ENCODE peak calls at places on chromosomes 12 and 14, in five cellular contexts. Y, H, O, G and W are unnamed samples.

GRCh38 chr12:9064201-9064814 is 51.4 kb downstream of the A2M start:
- DNase-seq in O (peak), Y (peak), H (peak), G (peak), W (peak)

GRCh38 chr12:121461048-121461447 is 61.1 kb downstream of the RNF34 start:
- DNase-seq in Y (no peak), O (no peak), G (no peak), H (no peak), W (no peak)

GRCh38 chr12:106045251-106045674 is 93.5 kb downstream of the NUAK1 start:
- DNase-seq in G (no peak), Y (no peak), H (no peak), O (no peak), W (no peak)

GRCh38 chr14:93970967-93971634 is 5.3 kb downstream of the ASB2 start:
- DNase-seq in Y (peak), H (peak), O (no peak), G (no peak), W (peak)

GRCh38 chr14:33934043-33934750 is 16.7 kb downstream of the EGLN3 start:
- DNase-seq in O (no peak), G (no peak), Y (no peak), H (no peak), W (no peak)

GRCh38 chr14:34181308-34181707 is 230.4 kb upstream of the EGLN3 start:
- DNase-seq in Y (no peak), G (no peak), H (no peak), O (no peak), W (no peak)

GRCh38 chr12:14607561-14607960 is 39.9 kb upstream of the PLBD1 start:
- DNase-seq in Y (no peak), H (no peak), O (no peak), G (no peak), W (no peak)

GRCh38 chr12:98058838-98059237 is 456.6 kb upstream of the TMPO start:
- DNase-seq in O (no peak), G (no peak), Y (no peak), H (no peak), W (no peak)

GRCh38 chr12:70933133-70933532 is 12.6 kb upstream of the PTPRR start:
- DNase-seq in Y (no peak), G (no peak), H (no peak), O (no peak), W (no peak)

GRCh38 chr12:115598827-115599226 is 678.7 kb downstream of the MED13L start:
- DNase-seq in Y (no peak), G (no peak), O (no peak), H (no peak), W (no peak)

GRCh38 chr12:76106631-76107030 is 22.1 kb upstream of the NAP1L1 start:
- DNase-seq in Y (no peak), O (no peak), G (no peak), H (no peak), W (no peak)

GRCh38 chr14:89533136-89533535 is 116.1 kb upstream of the FOXN3 start:
- DNase-seq in H (no peak), O (no peak), G (no peak), Y (no peak), W (no peak)

GRCh38 chr14:69703047-69704046 is 63.6 kb upstream of the SRSF5 start:
- DNase-seq in H (no peak), O (no peak), G (no peak), Y (no peak), W (no peak)

GRCh38 chr14:91934554-91935285 is 12.8 kb downstream of the FBLN5 start:
- DNase-seq in G (no peak), Y (no peak), O (no peak), H (no peak), W (no peak)

GRCh38 chr12:52130695-52131094 is 51.2 kb downstream of the SMIM41 start:
- DNase-seq in G (no peak), H (no peak), Y (no peak), O (no peak), W (peak)

GRCh38 chr12:15599266-15600037 is 189.7 kb downstream of the EPS8 start:
- DNase-seq in H (peak), G (no peak), Y (no peak), O (peak), W (no peak)

GRCh38 chr12:90203556-90203955 is 494.9 kb upstream of the ATP2B1 start:
- DNase-seq in G (no peak), O (no peak), Y (no peak), H (no peak), W (no peak)

GRCh38 chr14:89144642-89145041 is 272.4 kb downstream of the FOXN3 start:
- DNase-seq in O (no peak), G (no peak), H (no peak), Y (no peak), W (no peak)

GRCh38 chr14:100660498-100661339 is 66.0 kb upstream of the DLK1 start:
- DNase-seq in Y (no peak), O (peak), G (no peak), H (peak), W (no peak)

GRCh38 chr12:44500423-44500822 is 375.7 kb downstream of the NELL2 start:
- DNase-seq in H (no peak), Y (no peak), G (no peak), O (no peak), W (no peak)

DNA sequence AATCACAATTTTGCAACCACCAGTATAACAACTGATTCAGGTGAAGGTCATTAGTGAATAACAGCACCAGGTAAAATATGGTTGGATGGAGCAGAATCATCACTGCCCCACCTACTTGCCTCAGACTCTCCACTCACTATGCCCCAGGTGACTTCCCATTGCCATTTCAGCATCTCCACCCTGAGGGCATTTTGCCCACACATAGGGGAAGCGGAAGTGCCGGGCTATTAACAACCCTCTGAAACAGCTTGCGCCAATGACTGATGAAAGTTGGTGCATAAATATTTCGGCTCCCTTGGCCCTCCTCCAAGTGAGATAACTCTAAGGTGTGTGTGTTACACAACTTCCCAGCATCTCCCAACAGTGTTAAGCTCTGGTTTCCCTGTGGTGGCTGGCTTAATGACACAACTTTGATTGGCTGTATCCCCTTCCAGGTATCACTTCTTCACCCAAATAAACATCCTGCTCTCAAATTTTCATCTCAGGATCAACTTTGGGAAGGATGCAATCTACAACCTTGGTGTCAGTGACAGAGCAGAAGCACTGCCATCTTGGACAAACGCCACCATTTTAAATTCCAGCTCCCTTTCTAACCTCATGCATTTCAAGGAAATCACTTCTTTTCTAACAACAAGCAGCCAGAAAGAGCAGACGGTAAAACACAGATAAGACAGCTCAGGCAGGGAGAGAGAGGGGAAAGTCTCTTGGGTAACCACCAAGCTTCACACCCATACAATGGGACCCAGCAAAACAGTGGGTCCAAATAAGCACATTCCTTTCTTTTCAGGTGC is 73.6 kb upstream of the PPP2R5C start:
- DNase-seq in H (no peak), Y (no peak), G (no peak), O (peak), W (no peak)
- TF ChIP-seq CTCF in H (no peak), Y (no peak), G (no peak), O (no peak), W (no peak)

DNA sequence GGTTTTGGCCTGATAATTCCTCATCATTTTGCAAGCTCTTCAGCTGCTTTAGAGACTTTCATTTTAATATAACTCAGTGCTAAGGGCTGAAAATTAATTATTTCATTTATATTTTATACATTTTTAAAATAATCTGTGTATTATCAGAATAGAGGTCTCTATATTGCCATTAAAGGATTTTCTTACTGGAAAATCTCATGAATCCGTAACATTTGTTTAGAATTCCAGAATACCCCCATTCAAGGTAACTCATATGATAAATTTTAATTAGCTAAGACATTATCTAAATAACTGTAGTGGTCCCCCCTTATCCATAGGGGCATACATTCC is 51.6 kb downstream of the BMAL2 start:
- DNase-seq in G (no peak), Y (no peak), O (no peak), H (no peak), W (no peak)
- TF ChIP-seq CTCF in G (no peak), Y (no peak), O (peak), H (no peak), W (no peak)

DNA sequence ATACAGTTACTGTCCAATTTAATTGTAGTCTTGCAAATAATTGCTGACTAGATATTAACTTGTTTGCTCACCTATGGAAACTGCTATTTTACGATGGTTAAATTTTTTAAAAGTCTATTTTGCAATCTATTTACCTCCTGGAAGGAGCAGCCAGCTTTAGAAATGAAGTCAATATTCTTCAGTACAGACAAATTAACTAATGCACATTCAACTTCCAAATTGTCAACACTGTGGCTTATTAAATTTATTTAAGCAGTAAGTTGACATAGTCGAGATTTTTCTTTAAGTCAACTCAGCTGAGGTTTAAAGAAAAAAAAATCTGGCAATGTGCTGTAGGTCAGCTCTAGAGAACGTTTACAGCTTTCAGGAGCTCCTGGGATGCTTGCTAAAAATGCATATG is 221.2 kb downstream of the SSPN start:
- DNase-seq in H (no peak), O (no peak), Y (no peak), G (no peak), W (no peak)
- TF ChIP-seq CTCF in H (no peak), O (no peak), Y (no peak), G (no peak), W (no peak)

GRCh38 chr12:119693006-119693405 is 25.1 kb downstream of the PRKAB1 start:
- DNase-seq in G (no peak), O (peak), H (peak), Y (no peak), W (no peak)

GRCh38 chr12:119694111-119694510 is 26.2 kb downstream of the PRKAB1 start:
- DNase-seq in O (no peak), G (no peak), H (no peak), Y (no peak), W (no peak)

GRCh38 chr12:119693511-119693910 is 25.6 kb downstream of the PRKAB1 start:
- DNase-seq in O (no peak), Y (no peak), H (no peak), G (no peak), W (no peak)

GRCh38 chr12:119696943-119697342 is 29.0 kb downstream of the PRKAB1 start:
- DNase-seq in O (no peak), G (no peak), Y (no peak), H (no peak), W (no peak)

GRCh38 chr12:119695034-119695433 is 27.1 kb downstream of the PRKAB1 start:
- DNase-seq in G (no peak), Y (no peak), H (no peak), O (no peak), W (no peak)
- TF ChIP-seq CTCF in G (no peak), Y (peak), H (peak), O (peak), W (no peak)

GRCh38 chr14:30283822-30284446 is 275.0 kb upstream of the G2E3 start:
- DNase-seq in H (peak), G (no peak), O (peak), Y (peak), W (peak)
- TF ChIP-seq CTCF in H (peak), G (no peak), O (peak), Y (peak), W (peak)

DNA sequence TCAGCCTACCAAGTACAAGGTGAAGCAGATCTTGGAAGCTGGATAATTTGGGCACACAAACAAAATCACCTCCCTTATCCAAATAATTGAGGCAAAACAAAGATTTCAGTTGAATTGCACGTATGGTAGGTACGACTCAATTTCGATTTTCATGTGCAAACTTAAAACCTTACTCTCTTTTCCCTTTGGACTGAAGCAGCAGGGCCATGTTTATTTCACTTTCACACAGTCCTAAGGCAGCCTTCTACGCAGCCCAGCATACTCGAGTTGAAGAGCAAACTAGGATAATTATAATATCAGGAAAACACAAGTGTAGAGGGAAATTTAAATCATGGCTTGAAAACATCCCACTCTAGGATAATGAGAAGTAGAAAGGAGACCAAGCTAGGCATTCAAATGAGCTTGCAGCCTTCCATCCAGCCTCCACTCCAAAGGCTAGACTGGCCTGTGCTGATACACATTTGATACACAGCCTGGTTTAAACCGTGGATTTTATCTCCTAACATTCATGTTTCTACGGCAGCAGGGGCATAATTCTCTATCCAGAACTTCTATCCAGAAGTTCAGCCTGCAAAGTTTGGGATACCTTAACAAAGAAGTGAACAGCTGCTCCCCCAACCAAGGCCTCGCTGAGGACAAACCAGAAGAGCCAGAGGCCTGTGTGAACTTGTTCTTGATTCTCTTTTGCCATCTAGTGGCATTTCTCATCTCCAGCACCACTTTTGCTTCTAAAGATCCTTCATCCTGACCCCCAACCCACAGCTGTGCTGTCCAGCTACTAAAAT is 2.4 kb upstream of the RNASE7 start:
- DNase-seq in H (peak), G (no peak), O (peak), Y (peak), W (peak)
- TF ChIP-seq CTCF in H (peak), G (peak), O (peak), Y (peak), W (peak)

DNA sequence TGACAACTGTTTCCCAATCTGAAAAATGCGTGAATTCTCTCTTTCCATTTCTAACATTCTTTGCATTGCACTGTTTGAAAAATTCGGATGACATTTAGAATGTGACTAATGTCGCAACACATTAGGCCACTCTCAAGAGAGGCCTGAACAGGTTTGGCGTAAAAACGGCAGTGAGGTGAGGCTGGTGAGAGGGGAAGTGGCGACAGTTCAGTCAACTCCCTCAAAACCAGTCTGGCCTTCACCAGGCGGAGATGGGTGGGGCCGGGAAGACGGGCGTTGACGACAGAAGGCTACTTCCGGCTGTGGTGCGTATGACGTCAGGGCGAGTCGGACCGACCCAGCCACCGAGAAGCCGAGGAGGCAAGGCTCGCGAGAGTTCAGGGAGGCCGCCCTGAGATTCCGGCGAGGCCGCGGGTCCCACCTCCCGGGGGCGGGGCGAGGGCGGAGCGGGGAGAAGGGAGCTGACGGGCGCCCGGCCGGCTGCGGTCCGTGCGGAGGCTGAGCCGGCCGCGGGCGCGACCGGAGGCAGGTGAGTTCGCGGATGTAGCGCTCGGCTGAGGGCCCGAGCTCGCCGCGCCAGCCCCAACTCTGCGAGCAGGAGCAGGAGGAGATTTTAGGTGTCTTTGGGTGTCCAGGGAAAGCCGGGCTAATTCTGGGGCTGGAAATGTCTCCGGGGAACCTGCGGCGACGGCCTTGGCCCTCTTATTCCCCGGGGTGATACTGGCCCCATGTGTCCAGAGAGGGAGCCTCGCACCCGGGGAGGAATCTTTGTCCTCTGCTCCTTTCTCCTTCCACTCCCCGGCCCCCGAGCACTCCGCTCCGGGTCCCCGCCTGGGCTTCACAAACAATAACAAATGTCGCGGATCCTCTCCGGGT is at the start of gene STK38L:
- DNase-seq in H (peak), G (peak), Y (peak), O (peak), W (peak)
- TF ChIP-seq CTCF in H (peak), G (no peak), Y (peak), O (no peak), W (no peak)

GRCh38 chr12:88202500-88202899 is 60.4 kb downstream of the TMTC3 start:
- DNase-seq in H (peak), G (no peak), O (no peak), Y (no peak), W (no peak)
- TF ChIP-seq CTCF in H (no peak), G (no peak), O (no peak), Y (no peak), W (no peak)

GRCh38 chr12:113959096-113959495 is 7.0 kb downstream of the RBM19 start:
- DNase-seq in O (no peak), H (no peak), Y (no peak), G (no peak), W (no peak)

GRCh38 chr12:113962733-113963132 is 3.4 kb downstream of the RBM19 start:
- DNase-seq in H (no peak), O (no peak), Y (no peak), G (no peak), W (no peak)

GRCh38 chr12:113960030-113960429 is 6.1 kb downstream of the RBM19 start:
- DNase-seq in G (no peak), Y (no peak), O (no peak), H (no peak), W (no peak)

GRCh38 chr12:113958108-113958507 is 8.0 kb downstream of the RBM19 start:
- DNase-seq in G (no peak), Y (no peak), O (no peak), H (no peak), W (no peak)

DNA sequence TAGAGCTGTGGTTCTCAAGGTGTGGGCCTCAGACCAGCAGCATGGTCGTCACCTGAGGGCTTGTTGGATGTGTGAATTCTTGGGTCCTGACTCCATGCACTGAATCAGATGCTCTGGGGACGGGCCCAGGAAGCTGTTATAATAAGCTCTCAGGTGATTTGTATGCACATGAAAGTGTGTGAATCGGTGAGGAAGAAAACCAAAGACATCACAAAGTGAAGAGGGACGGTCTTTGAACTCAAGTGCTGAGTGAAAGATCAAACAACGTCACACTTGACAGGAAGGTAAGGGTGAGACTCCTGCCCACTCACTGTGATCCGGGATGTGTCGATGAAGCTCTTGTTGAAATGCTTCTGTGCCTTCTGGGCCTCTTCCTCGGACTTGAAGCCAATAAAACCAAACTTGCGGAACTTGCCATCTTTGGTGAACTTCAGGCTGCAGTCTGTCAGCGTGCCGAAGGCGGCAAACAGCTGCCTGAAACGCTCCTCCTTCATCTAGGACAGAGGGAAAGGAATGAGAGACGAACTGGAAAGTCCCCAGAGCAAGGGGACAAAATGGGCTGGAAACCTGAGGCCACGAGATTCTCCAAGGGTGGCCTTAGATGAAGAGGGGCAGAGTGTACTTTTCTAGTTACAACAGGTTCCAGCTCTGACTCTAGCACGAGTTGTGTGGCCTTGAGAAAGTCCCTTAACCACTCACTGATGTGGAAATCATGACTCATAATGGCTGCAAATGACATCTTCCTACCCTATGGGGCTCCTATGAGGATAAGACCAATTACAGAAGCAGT is 4.0 kb downstream of the RBM19 start:
- DNase-seq in H (peak), O (no peak), G (no peak), Y (peak), W (peak)
- TF ChIP-seq CTCF in H (no peak), O (no peak), G (no peak), Y (no peak), W (no peak)

DNA sequence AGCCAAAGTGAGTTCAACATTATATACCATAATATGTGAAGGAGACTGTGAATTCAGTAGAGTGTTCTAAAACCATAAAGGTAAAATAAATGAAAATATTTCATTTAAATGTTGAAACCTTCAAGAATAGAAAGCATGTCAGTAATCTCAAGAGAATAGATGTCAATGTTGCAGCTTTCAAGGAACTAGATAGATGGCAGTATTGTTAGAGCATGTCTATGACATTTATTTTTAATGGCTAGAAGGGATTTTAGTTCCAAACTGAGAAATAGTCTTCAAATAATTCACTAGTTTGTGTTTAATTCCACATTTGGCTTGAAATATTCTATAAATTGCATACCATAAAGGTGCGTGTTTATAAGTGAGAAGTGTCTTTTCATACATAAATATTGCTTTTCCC is 326.5 kb downstream of the FLRT2 start:
- DNase-seq in O (no peak), H (no peak), G (no peak), Y (no peak), W (no peak)
- TF ChIP-seq CTCF in O (peak), H (peak), G (no peak), Y (no peak), W (no peak)